ENCODE peak calls at places on chromosome 7, in eight cellular contexts. U is GM04503, O is CD14-positive monocyte, F is mucosa of descending colon, I is nephron progenitor cell, X is sigmoid colon, D is activated T-cell treated with anti-CD3 and anti-CD28 coated beads for 1 hour, Z is AG04450. C is an unnamed sample.

GRCh38 chr7:152465118-152465387 is 29.2 kb upstream of the KMT2C start:
- DNase-seq in Z (no peak), U (no peak), I (no peak), F (no peak), D (no peak), X (no peak), O (no peak), C (no peak)

GRCh38 chr7:86748843-86749720 is 105.4 kb downstream of the GRM3 start:
- DNase-seq in I (no peak), X (no peak), D (no peak), F (no peak), U (no peak), Z (no peak), O (no peak), C (no peak)

GRCh38 chr7:24477807-24478655 is 95.2 kb upstream of the PALS2 start:
- DNase-seq in F (no peak), X (no peak), D (no peak), Z (peak; percentile 67), I (peak; percentile 22), U (peak; percentile 55), O (no peak), C (peak; percentile 43)

GRCh38 chr7:14698239-14698638 is 204.3 kb downstream of the DGKB start:
- DNase-seq in I (no peak), D (no peak), F (no peak), O (no peak), X (no peak), Z (no peak), U (no peak), C (no peak)

GRCh38 chr7:16599860-16600259 is 45.7 kb downstream of the ANKMY2 start:
- DNase-seq in F (no peak), X (no peak), O (no peak), D (no peak), Z (no peak), I (no peak), U (no peak), C (peak; percentile 47)

GRCh38 chr7:143382791-143383641 is 1.9 kb downstream of the ZYX start:
- DNase-seq in D (no peak), F (peak; percentile 34), U (no peak), X (peak; percentile 71), I (no peak), Z (no peak), O (no peak), C (no peak)

GRCh38 chr7:89458076-89458475 is 662.5 kb upstream of the TEX47 start:
- DNase-seq in O (no peak), U (no peak), X (no peak), Z (no peak), I (no peak), F (no peak), D (no peak), C (no peak)

GRCh38 chr7:32347244-32347828 is 142.8 kb downstream of the LSM5 start:
- DNase-seq in I (peak; percentile 46), D (peak; percentile 1), Z (no peak), F (no peak), X (no peak), O (no peak), U (no peak), C (peak; percentile 30)

GRCh38 chr7:69526570-69526969 is 71.7 kb upstream of the AUTS2 start:
- DNase-seq in O (no peak), I (no peak), D (no peak), U (no peak), X (no peak), F (no peak), Z (no peak), C (no peak)

GRCh38 chr7:7181519-7182155 is 707 bp upstream of the C1GALT1 start:
- DNase-seq in U (no peak), O (no peak), F (peak; percentile 50), I (peak; percentile 9), D (peak; percentile 34), Z (no peak), X (peak; percentile 66), C (peak; percentile 56)

GRCh38 chr7:72493850-72494661 is 81.9 kb upstream of the CALN1 start:
- DNase-seq in O (no peak), I (peak; percentile 85), U (no peak), Z (no peak), X (no peak), F (peak; percentile 52), D (peak; percentile 29), C (peak; percentile 55)

GRCh38 chr7:42237162-42237821 is at the start of gene GLI3:
- DNase-seq in D (no peak), O (no peak), Z (peak; percentile 77), U (peak; percentile 80), F (peak; percentile 61), X (peak; percentile 98), I (peak; percentile 91), C (peak; percentile 93)

GRCh38 chr7:44460325-44460724 is 30.1 kb downstream of the NUDCD3 start:
- DNase-seq in D (peak; percentile 17), O (no peak), X (no peak), Z (no peak), U (no peak), F (no peak), I (no peak), C (peak; percentile 23)

GRCh38 chr7:99740573-99741437 is 5.8 kb upstream of the CYP3A7 start:
- DNase-seq in I (no peak), Z (no peak), X (no peak), F (no peak), O (no peak), D (no peak), U (peak; percentile 67), C (peak; percentile 80)

GRCh38 chr7:70791341-70791740 is 340.6 kb upstream of the GALNT17 start:
- DNase-seq in F (no peak), O (no peak), D (no peak), U (no peak), X (no peak), I (no peak), Z (no peak), C (no peak)

GRCh38 chr7:137626469-137627067 is 220.2 kb downstream of the DGKI start:
- DNase-seq in I (peak; percentile 69), Z (peak; percentile 6), D (no peak), F (peak; percentile 24), O (no peak), U (no peak), X (no peak), C (peak; percentile 54)

GRCh38 chr7:117145952-117146475 is 176.8 kb downstream of the WNT2 start:
- DNase-seq in Z (no peak), D (no peak), U (no peak), X (no peak), F (no peak), I (no peak), O (no peak), C (no peak)

GRCh38 chr7:154424370-154424769 is 372.2 kb downstream of the DPP6 start:
- DNase-seq in O (no peak), Z (no peak), X (no peak), I (no peak), D (no peak), U (no peak), F (no peak), C (no peak)

GRCh38 chr7:157785021-157785441 is 448.2 kb downstream of the DNAJB6 start:
- DNase-seq in D (no peak), U (no peak), X (no peak), Z (no peak), O (no peak), I (no peak), F (no peak), C (no peak)

GRCh38 chr7:28409716-28410627 is 2.3 kb upstream of the CREB5 start:
- DNase-seq in O (no peak), I (peak; percentile 63), U (no peak), F (peak; percentile 28), X (peak; percentile 84), D (no peak), Z (no peak), C (peak; percentile 42)

GRCh38 chr7:479948-480499 is 39.6 kb downstream of the PDGFA start:
- DNase-seq in U (no peak), D (no peak), Z (no peak), I (no peak), O (peak; percentile 42), X (peak; percentile 48), F (peak; percentile 17), C (peak; percentile 58)

GRCh38 chr7:51326646-51327286 is 10.2 kb upstream of the COBL start:
- DNase-seq in F (no peak), D (no peak), U (no peak), Z (no peak), I (no peak), O (no peak), X (no peak), C (no peak)